ENCODE peak calls at places on chromosomes 11 and 22, in eight cellular contexts. V is activated CD4-positive, alpha-beta T cell treated with anti-CD3 and anti-CD28 coated beads, Interleukin-2, amount 10 ng/mL, durations not matched to agents 7 days and 5 days; B is psoas muscle; D is left cardiac atrium; F is stimulated activated CD4-positive, alpha-beta T cell treated with anti-CD3 and anti-CD28 coated beads, TNF-alpha, amount 100 ng/mL, for 48 hours; Z is stimulated activated CD8-positive, alpha-beta memory T cell treated with anti-CD3 and anti-CD28 coated beads, Interleukin-4, amount 100 ng/mL, for 1 hour; A is Caki2; E is breast epithelium. Q is an unnamed sample.

GRCh38 chr11:78414321-78415051 is 3.1 kb downstream of the GAB2 start:
- DNase-seq in V (no peak), B (no peak), D (no peak), F (no peak), Z (no peak), A (no peak), E (no peak), Q (no peak)

GRCh38 chr22:36379593-36380361 is 8.0 kb downstream of the MYH9 start:
- DNase-seq in V (peak), B (no peak), D (peak), F (no peak), Z (no peak), A (no peak), E (no peak), Q (peak)

GRCh38 chr11:74923125-74923524 is 25.8 kb downstream of the XRRA1 start:
- DNase-seq in V (no peak), B (no peak), D (no peak), F (no peak), Z (no peak), A (no peak), E (no peak), Q (no peak)

GRCh38 chr11:120284272-120284671 is 40.8 kb upstream of the TLCD5 start:
- DNase-seq in V (no peak), B (no peak), D (no peak), F (no peak), Z (no peak), A (no peak), E (no peak), Q (no peak)

GRCh38 chr11:74269161-74269809 is 42.2 kb downstream of the P4HA3 start:
- DNase-seq in V (peak), B (no peak), D (no peak), F (no peak), Z (no peak), A (no peak), E (no peak), Q (no peak)

GRCh38 chr11:57874981-57875380 is 113.4 kb downstream of the CTNND1 start:
- DNase-seq in V (no peak), B (no peak), D (no peak), F (no peak), Z (no peak), A (no peak), E (no peak), Q (no peak)

GRCh38 chr11:59216654-59217640 is 4.2 kb upstream of the MPEG1 start:
- DNase-seq in V (no peak), B (no peak), D (no peak), F (no peak), Z (no peak), A (no peak), E (no peak), Q (no peak)

GRCh38 chr11:73982595-73982989 is at the start of gene UCP2:
- DNase-seq in V (peak), B (peak), D (peak), F (peak), Z (peak), A (no peak), E (peak), Q (peak)

GRCh38 chr11:11845066-11845465 is 3.3 kb downstream of the USP47 start:
- DNase-seq in V (no peak), B (no peak), D (no peak), F (no peak), Z (no peak), A (no peak), E (no peak), Q (no peak)

GRCh38 chr22:40855104-40855959 is 1.1 kb downstream of the ST13 start:
- DNase-seq in V (no peak), B (peak), D (peak), F (no peak), Z (no peak), A (no peak), E (no peak), Q (no peak)

GRCh38 chr22:47008208-47008885 is 245.9 kb downstream of the TBC1D22A start:
- DNase-seq in V (no peak), B (no peak), D (no peak), F (no peak), Z (no peak), A (no peak), E (no peak), Q (no peak)

GRCh38 chr11:72141066-72141465 is 5.5 kb downstream of the FOLR3 start:
- DNase-seq in V (peak), B (no peak), D (no peak), F (peak), Z (no peak), A (no peak), E (no peak), Q (no peak)

GRCh38 chr11:64971421-64972233 is at the start of gene MAJIN:
- DNase-seq in V (peak), B (peak), D (peak), F (peak), Z (peak), A (no peak), E (peak), Q (peak)

GRCh38 chr11:113675003-113675471 is 31.1 kb downstream of the TMPRSS5 start:
- DNase-seq in V (peak), B (no peak), D (no peak), F (no peak), Z (no peak), A (no peak), E (no peak), Q (no peak)

GRCh38 chr11:76318744-76319384 is 62.1 kb downstream of the THAP12 start:
- DNase-seq in V (peak), B (peak), D (peak), F (peak), Z (peak), A (peak), E (peak), Q (peak)

GRCh38 chr11:17515443-17516176 is 28.6 kb downstream of the USH1C start:
- DNase-seq in V (no peak), B (no peak), D (no peak), F (no peak), Z (no peak), A (no peak), E (no peak), Q (no peak)

GRCh38 chr22:38831166-38831945 is 12.5 kb downstream of the NPTXR start:
- DNase-seq in V (no peak), B (peak), D (no peak), F (no peak), Z (no peak), A (peak), E (no peak), Q (no peak)

GRCh38 chr11:116837231-116838091 is at the start of gene APOA1:
- DNase-seq in V (no peak), B (no peak), D (no peak), F (no peak), Z (no peak), A (no peak), E (no peak), Q (no peak)

GRCh38 chr11:18253222-18253621 is 4.8 kb upstream of the SAA2 start:
- DNase-seq in V (no peak), B (no peak), D (no peak), F (no peak), Z (no peak), A (no peak), E (no peak), Q (no peak)

GRCh38 chr11:71063129-71063528 is 189.2 kb downstream of the SHANK2 start:
- DNase-seq in V (no peak), B (no peak), D (no peak), F (no peak), Z (no peak), A (no peak), E (no peak), Q (no peak)

GRCh38 chr22:22025320-22026156 is 43.0 kb upstream of the TOP3B start:
- DNase-seq in V (no peak), B (no peak), D (no peak), F (no peak), Z (no peak), A (no peak), E (no peak), Q (no peak)

GRCh38 chr11:64125676-64126075 is 40.2 kb downstream of the MACROD1 start:
- DNase-seq in V (no peak), B (no peak), D (no peak), F (no peak), Z (no peak), A (no peak), E (no peak), Q (no peak)

GRCh38 chr22:47837703-47838102 is 1075.3 kb downstream of the TBC1D22A start:
- DNase-seq in V (peak), B (no peak), D (no peak), F (no peak), Z (no peak), A (peak), E (no peak), Q (no peak)

GRCh38 chr22:21917206-21917958 is 35.3 kb downstream of the PPM1F start:
- DNase-seq in V (no peak), B (peak), D (no peak), F (no peak), Z (no peak), A (no peak), E (no peak), Q (no peak)

GRCh38 chr11:24575392-24575791 is 78.5 kb downstream of the LUZP2 start:
- DNase-seq in V (no peak), B (no peak), D (no peak), F (no peak), Z (no peak), A (no peak), E (no peak), Q (no peak)

GRCh38 chr22:23786261-23786710 is 480 bp upstream of the SMARCB1 start:
- DNase-seq in V (no peak), B (no peak), D (no peak), F (no peak), Z (no peak), A (no peak), E (no peak), Q (no peak)

GRCh38 chr22:35473971-35474370 is 66.7 kb upstream of the RASD2 start:
- DNase-seq in V (no peak), B (no peak), D (no peak), F (no peak), Z (no peak), A (no peak), E (no peak), Q (no peak)

GRCh38 chr11:46555269-46556054 is 38.4 kb downstream of the AMBRA1 start:
- DNase-seq in V (peak), B (no peak), D (no peak), F (no peak), Z (no peak), A (no peak), E (no peak), Q (no peak)

GRCh38 chr11:128599729-128600128 is 12.4 kb upstream of the ETS1 start:
- DNase-seq in V (no peak), B (no peak), D (no peak), F (no peak), Z (no peak), A (no peak), E (no peak), Q (no peak)

GRCh38 chr11:120773501-120774031 is 250.3 kb upstream of the TBCEL start:
- DNase-seq in V (no peak), B (no peak), D (no peak), F (no peak), Z (no peak), A (no peak), E (no peak), Q (peak)

GRCh38 chr22:44289429-44290171 is 23.2 kb downstream of the SHISAL1 start:
- DNase-seq in V (no peak), B (no peak), D (no peak), F (no peak), Z (no peak), A (peak), E (no peak), Q (peak)

GRCh38 chr22:41361716-41362310 is 19.9 kb upstream of the TEF start:
- DNase-seq in V (no peak), B (no peak), D (no peak), F (no peak), Z (no peak), A (no peak), E (no peak), Q (no peak)

GRCh38 chr22:46110215-46110614 is 40.1 kb upstream of the PPARA start:
- DNase-seq in V (no peak), B (peak), D (peak), F (no peak), Z (no peak), A (peak), E (no peak), Q (peak)

GRCh38 chr11:67022341-67022933 is 497 bp upstream of the SYT12 start:
- DNase-seq in V (no peak), B (no peak), D (peak), F (no peak), Z (no peak), A (peak), E (peak), Q (peak)

GRCh38 chr11:125257751-125258150 is 93.2 kb downstream of the PKNOX2 start:
- DNase-seq in V (no peak), B (no peak), D (no peak), F (no peak), Z (no peak), A (no peak), E (no peak), Q (no peak)